ENCODE peak calls at places on chromosomes 6 and 20, in eight cellular contexts. R, T, U, W, D, H, C and L are unnamed samples.

GRCh38 chr6:165883851-165884640 is 221.0 kb upstream of the PDE10A start:
- DNase-seq in R (no peak), T (peak), U (no peak), W (no peak), D (no peak), H (no peak), C (no peak), L (no peak)

GRCh38 chr6:168803874-168804273 is 362.9 kb downstream of the SMOC2 start:
- DNase-seq in R (no peak), T (no peak), U (no peak), W (no peak), D (no peak), H (no peak), C (no peak), L (no peak)

GRCh38 chr6:153564803-153565202 is 433.7 kb upstream of the RGS17 start:
- DNase-seq in R (no peak), T (peak), U (no peak), W (no peak), D (peak), H (no peak), C (no peak), L (no peak)

GRCh38 chr6:130417951-130418350 is 52.1 kb downstream of the TMEM200A start:
- DNase-seq in R (no peak), T (peak), U (no peak), W (no peak), D (peak), H (no peak), C (peak), L (no peak)

GRCh38 chr6:27119761-27120160 is 127.7 kb upstream of the PRSS16 start:
- DNase-seq in R (no peak), T (no peak), U (no peak), W (no peak), D (no peak), H (no peak), C (no peak), L (no peak)

GRCh38 chr6:45903959-45904358 is 111.7 kb downstream of the CLIC5 start:
- DNase-seq in R (no peak), T (no peak), U (no peak), W (no peak), D (no peak), H (no peak), C (no peak), L (no peak)

GRCh38 chr6:69795469-69796080 is 1.2 kb downstream of the LMBRD1 start:
- DNase-seq in R (no peak), T (no peak), U (no peak), W (no peak), D (peak), H (no peak), C (peak), L (no peak)

GRCh38 chr20:14049111-14049510 is 53.8 kb downstream of the MACROD2 start:
- DNase-seq in R (no peak), T (no peak), U (no peak), W (no peak), D (no peak), H (no peak), C (no peak), L (no peak)

GRCh38 chr6:160036790-160037206 is 67.9 kb downstream of the IGF2R start:
- DNase-seq in R (no peak), T (peak), U (no peak), W (no peak), D (peak), H (no peak), C (no peak), L (no peak)

GRCh38 chr20:33211817-33212424 is 5.2 kb upstream of the BPIFA3 start:
- DNase-seq in R (no peak), T (peak), U (peak), W (no peak), D (peak), H (no peak), C (peak), L (no peak)

GRCh38 chr6:168834814-168835213 is 393.8 kb downstream of the SMOC2 start:
- DNase-seq in R (no peak), T (no peak), U (no peak), W (no peak), D (no peak), H (no peak), C (no peak), L (no peak)

GRCh38 chr6:107931894-107932293 is 26.1 kb downstream of the SEC63 start:
- DNase-seq in R (no peak), T (no peak), U (no peak), W (no peak), D (no peak), H (no peak), C (no peak), L (no peak)

GRCh38 chr6:88605271-88605670 is 358.1 kb downstream of the RNGTT start:
- DNase-seq in R (no peak), T (no peak), U (no peak), W (no peak), D (no peak), H (no peak), C (peak), L (no peak)

GRCh38 chr6:113539202-113539601 is 317.9 kb upstream of the MARCKS start:
- DNase-seq in R (no peak), T (peak), U (no peak), W (no peak), D (no peak), H (no peak), C (no peak), L (no peak)

GRCh38 chr6:27296106-27296783 is 15.8 kb downstream of the POM121L2 start:
- DNase-seq in R (no peak), T (peak), U (no peak), W (no peak), D (peak), H (no peak), C (no peak), L (no peak)

GRCh38 chr6:114344971-114345274 is 2.1 kb upstream of the HS3ST5 start:
- DNase-seq in R (no peak), T (no peak), U (no peak), W (no peak), D (no peak), H (no peak), C (no peak), L (no peak)

GRCh38 chr6:87152528-87152950 is 2.8 kb upstream of the ZNF292 start:
- DNase-seq in R (no peak), T (peak), U (no peak), W (no peak), D (peak), H (no peak), C (no peak), L (peak)

GRCh38 chr20:44495802-44496481 is 20.3 kb downstream of the TTPAL start:
- DNase-seq in R (no peak), T (peak), U (no peak), W (no peak), D (peak), H (no peak), C (no peak), L (no peak)

GRCh38 chr20:41151134-41151869 is 14.0 kb downstream of the PLCG1 start:
- DNase-seq in R (no peak), T (no peak), U (no peak), W (no peak), D (no peak), H (no peak), C (no peak), L (no peak)

GRCh38 chr20:36644032-36644712 is 1.8 kb downstream of the SLA2 start:
- DNase-seq in R (peak), T (no peak), U (no peak), W (no peak), D (no peak), H (peak), C (no peak), L (no peak)

GRCh38 chr6:143054329-143054728 is 6.4 kb upstream of the AIG1 start:
- DNase-seq in R (no peak), T (no peak), U (no peak), W (no peak), D (no peak), H (no peak), C (no peak), L (no peak)

GRCh38 chr6:19697744-19698290 is 139.4 kb upstream of the ID4 start:
- DNase-seq in R (no peak), T (peak), U (no peak), W (no peak), D (peak), H (no peak), C (no peak), L (no peak)

GRCh38 chr6:56483929-56484328 is 158.8 kb downstream of the DST start:
- DNase-seq in R (no peak), T (peak), U (no peak), W (no peak), D (peak), H (no peak), C (no peak), L (no peak)

GRCh38 chr6:138948028-138948427 is 40.0 kb downstream of the REPS1 start:
- DNase-seq in R (no peak), T (no peak), U (no peak), W (no peak), D (no peak), H (no peak), C (no peak), L (no peak)